ENCODE peak calls at places on chromosomes 5 and 9, in five cellular contexts. O is stimulated activated naive B cell treated with anti-CD40 and anti-IgM and Interleukin-4, amounts not matched to agents 10 μg/mL and 1 μg/mL and 100 μg/mL, for 72 hours; R is HTR-8/SVneo; K is C1 segment of cervical spinal cord; Y is left lung. X is an unnamed sample.

GRCh38 chr9:71769175-71770165 is 1.2 kb upstream of the CEMIP2 start:
- DNase-seq in O (peak; percentile 65), R (peak; percentile 41), K (peak; percentile 11), Y (peak; percentile 94), X (peak; percentile 64)

GRCh38 chr9:123655681-123656423 is 274.1 kb downstream of the DENND1A start:
- DNase-seq in O (no peak), R (no peak), K (no peak), Y (no peak), X (no peak)

GRCh38 chr9:73810585-73811215 is 659.0 kb downstream of the ANXA1 start:
- DNase-seq in O (no peak), R (no peak), K (no peak), Y (no peak), X (no peak)

GRCh38 chr9:35714579-35715252 is 17.3 kb downstream of the TLN1 start:
- DNase-seq in O (no peak), R (no peak), K (no peak), Y (no peak), X (no peak)

GRCh38 chr9:5263568-5264218 is 32.5 kb downstream of the INSL4 start:
- DNase-seq in O (no peak), R (no peak), K (no peak), Y (no peak), X (no peak)

GRCh38 chr5:151097081-151097480 is 16.2 kb upstream of the TNIP1 start:
- DNase-seq in O (no peak), R (no peak), K (no peak), Y (no peak), X (no peak)

GRCh38 chr9:137744632-137745183 is 125.9 kb downstream of the EHMT1 start:
- DNase-seq in O (peak; percentile 21), R (no peak), K (no peak), Y (no peak), X (peak; percentile 25)

GRCh38 chr5:102554728-102555127 is 55.9 kb upstream of the SLCO6A1 start:
- DNase-seq in O (no peak), R (no peak), K (no peak), Y (no peak), X (no peak)

GRCh38 chr9:126162611-126163381 is 163.8 kb upstream of the MVB12B start:
- DNase-seq in O (no peak), R (no peak), K (no peak), Y (peak; percentile 45), X (no peak)

GRCh38 chr5:20241351-20241750 is 253.4 kb upstream of the CDH18 start:
- DNase-seq in O (no peak), R (no peak), K (no peak), Y (peak; percentile 20), X (no peak)

GRCh38 chr5:1962619-1963355 is 80.1 kb upstream of the IRX4 start:
- DNase-seq in O (no peak), R (no peak), K (no peak), Y (no peak), X (no peak)

GRCh38 chr5:72816297-72817075 is at the start of gene TNPO1:
- DNase-seq in O (peak; percentile 86), R (peak; percentile 79), K (peak; percentile 25), Y (peak; percentile 99), X (peak; percentile 90)

GRCh38 chr5:8184455-8185063 is 315.6 kb downstream of the MTRR start:
- DNase-seq in O (peak; percentile 11), R (peak; percentile 32), K (no peak), Y (no peak), X (peak; percentile 63)

GRCh38 chr5:149412783-149413476 is 33.8 kb upstream of the IL17B start:
- DNase-seq in O (no peak), R (no peak), K (no peak), Y (no peak), X (no peak)

GRCh38 chr9:93254061-93254481 is 70.1 kb downstream of the WNK2 start:
- DNase-seq in O (no peak), R (no peak), K (no peak), Y (peak; percentile 47), X (no peak)

GRCh38 chr5:103271570-103272289 is 13.2 kb downstream of the MACIR start:
- DNase-seq in O (no peak), R (no peak), K (no peak), Y (no peak), X (no peak)

GRCh38 chr5:61991861-61992260 is 314.1 kb upstream of the KIF2A start:
- DNase-seq in O (no peak), R (no peak), K (no peak), Y (no peak), X (no peak)

GRCh38 chr5:156310115-156310514 is 16.8 kb upstream of the SGCD start:
- DNase-seq in O (no peak), R (no peak), K (no peak), Y (no peak), X (no peak)

GRCh38 chr9:103242025-103242424 is 246.9 kb downstream of the CYLC2 start:
- DNase-seq in O (no peak), R (peak; percentile 41), K (no peak), Y (no peak), X (no peak)

GRCh38 chr9:70607329-70607728 is 192.9 kb upstream of the KLF9 start:
- DNase-seq in O (no peak), R (no peak), K (no peak), Y (no peak), X (no peak)

GRCh38 chr5:3326569-3327232 is 268.9 kb upstream of the IRX1 start:
- DNase-seq in O (no peak), R (no peak), K (no peak), Y (no peak), X (no peak)

GRCh38 chr5:42807722-42808447 is 3.8 kb downstream of the SELENOP start:
- DNase-seq in O (no peak), R (no peak), K (no peak), Y (no peak), X (no peak)

GRCh38 chr5:72441094-72441723 is 66.0 kb downstream of the ZNF366 start:
- DNase-seq in O (no peak), R (no peak), K (no peak), Y (no peak), X (no peak)

GRCh38 chr5:9233712-9234111 is 312.2 kb downstream of the SEMA5A start:
- DNase-seq in O (no peak), R (peak; percentile 39), K (no peak), Y (no peak), X (no peak)

GRCh38 chr9:110835859-110836271 is 167.3 kb downstream of the MUSK start:
- DNase-seq in O (no peak), R (peak; percentile 18), K (no peak), Y (no peak), X (no peak)

GRCh38 chr5:172504736-172505402 is 50.5 kb upstream of the SH3PXD2B start:
- DNase-seq in O (no peak), R (no peak), K (no peak), Y (no peak), X (no peak)

GRCh38 chr5:4880304-4880741 is 259.8 kb upstream of the ADAMTS16 start:
- DNase-seq in O (no peak), R (no peak), K (no peak), Y (no peak), X (no peak)

GRCh38 chr9:34204011-34204635 is 25.3 kb downstream of the UBAP1 start:
- DNase-seq in O (no peak), R (no peak), K (no peak), Y (no peak), X (no peak)

GRCh38 chr5:90201923-90202322 is 207.6 kb downstream of the CETN3 start:
- DNase-seq in O (no peak), R (no peak), K (no peak), Y (no peak), X (no peak)

GRCh38 chr5:107467137-107467932 is 203.4 kb downstream of the EFNA5 start:
- DNase-seq in O (no peak), R (no peak), K (no peak), Y (no peak), X (no peak)

GRCh38 chr5:14983666-14984441 is 112.3 kb upstream of the ANKH start:
- DNase-seq in O (no peak), R (no peak), K (no peak), Y (no peak), X (no peak)

GRCh38 chr5:59745422-59745863 is 148.1 kb downstream of the PDE4D start:
- DNase-seq in O (no peak), R (peak; percentile 9), K (no peak), Y (no peak), X (no peak)

GRCh38 chr5:163887854-163888253 is 382.4 kb downstream of the MAT2B start:
- DNase-seq in O (no peak), R (no peak), K (no peak), Y (no peak), X (no peak)

X was measured in germinal center.